ENCODE peak calls at places on chromosomes 2 and 18, in nine cellular contexts. Z is spleen, D is suprapubic skin, A is K562, R is stomach, Y is endothelial cell of umbilical vein, B is vagina, V is transverse colon, J is GM12891. Q is an unnamed sample.

GRCh38 chr18:37869051-37869450 is 303.5 kb upstream of the CELF4 start:
- DNase-seq in Y (no peak), J (no peak), R (no peak), D (no peak), B (peak; percentile 3), A (no peak), V (no peak), Z (no peak), Q (no peak)

GRCh38 chr2:230537531-230537976 is 121.6 kb downstream of the SP100 start:
- DNase-seq in B (no peak), R (no peak), V (no peak), D (no peak), A (no peak), J (no peak), Z (no peak), Y (no peak), Q (peak; percentile 10)

GRCh38 chr2:100422320-100422719 is 4.9 kb upstream of the CHST10 start:
- DNase-seq in Y (peak; percentile 35), J (no peak), B (no peak), A (peak; percentile 47), D (no peak), V (no peak), R (no peak), Z (no peak), Q (no peak)

GRCh38 chr18:62767321-62767720 is 52.0 kb downstream of the PHLPP1 start:
- DNase-seq in Z (no peak), A (no peak), B (no peak), Y (no peak), R (no peak), D (no peak), J (no peak), V (no peak), Q (no peak)

GRCh38 chr2:134391751-134392160 is 137.9 kb downstream of the MGAT5 start:
- DNase-seq in V (peak; percentile 73), J (no peak), A (no peak), B (no peak), D (no peak), Z (no peak), R (no peak), Y (no peak), Q (peak; percentile 15)

GRCh38 chr2:232611061-232611460 is 22.3 kb upstream of the EFHD1 start:
- DNase-seq in D (no peak), J (no peak), V (no peak), B (no peak), R (no peak), Z (no peak), Y (no peak), A (no peak), Q (no peak)

GRCh38 chr2:240155080-240156025 is 14.9 kb upstream of the OTOS start:
- DNase-seq in Y (no peak), J (no peak), V (no peak), B (no peak), D (no peak), R (no peak), Z (peak; percentile 54), A (no peak), Q (no peak)

GRCh38 chr2:19021100-19021476 is 337.3 kb downstream of the OSR1 start:
- DNase-seq in R (no peak), A (no peak), Z (no peak), J (no peak), Y (no peak), B (no peak), V (no peak), D (no peak), Q (no peak)

GRCh38 chr2:62934501-62934900 is 116.1 kb upstream of the OTX1 start:
- DNase-seq in Z (no peak), R (no peak), Y (no peak), D (no peak), B (no peak), J (no peak), V (no peak), A (no peak), Q (no peak)

GRCh38 chr18:48300463-48300961 is 108.7 kb downstream of the ZBTB7C start:
- DNase-seq in Y (no peak), Z (peak; percentile 77), R (no peak), J (no peak), A (peak; percentile 10), V (peak; percentile 54), B (no peak), D (peak; percentile 66), Q (no peak)

GRCh38 chr2:54589340-54590215 is 133.5 kb downstream of the SPTBN1 start:
- DNase-seq in Y (peak; percentile 99), D (no peak), Z (no peak), B (no peak), V (peak; percentile 55), J (no peak), A (peak; percentile 80), R (peak; percentile 52), Q (no peak)

GRCh38 chr2:84807063-84807485 is 73.8 kb downstream of the TRABD2A start:
- DNase-seq in Y (peak; percentile 7), V (peak; percentile 20), B (no peak), A (no peak), Z (no peak), D (no peak), R (peak; percentile 60), J (no peak), Q (no peak)

GRCh38 chr2:240055177-240055917 is 2.0 kb upstream of the OR6B3 start:
- DNase-seq in A (no peak), R (no peak), V (no peak), Z (no peak), D (no peak), J (no peak), B (no peak), Y (no peak), Q (no peak)

GRCh38 chr2:197248001-197248401 is 62.6 kb downstream of the ANKRD44 start:
- DNase-seq in Y (no peak), A (no peak), Z (no peak), R (no peak), V (no peak), D (no peak), B (no peak), J (no peak), Q (no peak)

GRCh38 chr2:197249771-197250397 is 60.7 kb downstream of the ANKRD44 start:
- DNase-seq in V (no peak), R (no peak), D (no peak), J (no peak), A (no peak), Y (no peak), Z (no peak), B (no peak), Q (no peak)

GRCh38 chr2:197246405-197246804 is 64.2 kb downstream of the ANKRD44 start:
- DNase-seq in A (no peak), J (no peak), D (no peak), Z (no peak), Y (no peak), V (no peak), B (no peak), R (no peak), Q (no peak)

GRCh38 chr2:197247083-197247482 is 63.5 kb downstream of the ANKRD44 start:
- DNase-seq in D (no peak), R (no peak), J (no peak), B (no peak), V (no peak), Y (no peak), A (no peak), Z (no peak), Q (no peak)

DNA sequence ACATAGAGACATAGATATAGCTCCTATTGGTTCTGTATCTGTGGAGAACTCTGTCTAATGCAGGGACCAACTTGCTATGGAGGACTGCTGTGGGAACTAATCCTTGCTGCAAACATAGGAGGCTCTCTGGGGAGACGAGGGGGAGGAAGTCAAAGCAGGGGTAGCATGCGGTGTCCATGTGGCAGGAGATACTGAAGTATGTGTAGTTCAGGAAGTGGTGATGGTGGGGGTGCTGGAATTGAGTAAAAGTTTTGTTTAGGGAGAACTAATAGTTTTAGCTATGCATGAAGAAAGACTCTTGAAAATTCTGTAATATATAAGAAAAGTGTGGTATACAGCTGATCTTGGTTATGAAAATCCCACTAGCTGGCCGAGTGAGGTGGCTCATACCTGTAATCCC is 62.0 kb downstream of the ANKRD44 start:
- DNase-seq in A (no peak), R (no peak), Z (no peak), J (no peak), V (peak; percentile 19), D (no peak), B (no peak), Y (no peak), Q (no peak)
- TF ChIP-seq POLR2AphosphoS5 in A (no peak), R (no peak), Z (peak; percentile 10), J (no peak), V (no peak), D (no peak), B (no peak), Y (no peak), Q (no peak)

GRCh38 chr2:110747522-110748488 is 15.4 kb downstream of the ACOXL start:
- DNase-seq in V (no peak), A (no peak), J (no peak), R (no peak), B (no peak), Y (no peak), D (no peak), Z (no peak), Q (no peak)
- TF ChIP-seq POLR2AphosphoS5 in V (no peak), A (no peak), J (no peak), R (no peak), B (no peak), Y (no peak), D (no peak), Z (no peak), Q (no peak)

DNA sequence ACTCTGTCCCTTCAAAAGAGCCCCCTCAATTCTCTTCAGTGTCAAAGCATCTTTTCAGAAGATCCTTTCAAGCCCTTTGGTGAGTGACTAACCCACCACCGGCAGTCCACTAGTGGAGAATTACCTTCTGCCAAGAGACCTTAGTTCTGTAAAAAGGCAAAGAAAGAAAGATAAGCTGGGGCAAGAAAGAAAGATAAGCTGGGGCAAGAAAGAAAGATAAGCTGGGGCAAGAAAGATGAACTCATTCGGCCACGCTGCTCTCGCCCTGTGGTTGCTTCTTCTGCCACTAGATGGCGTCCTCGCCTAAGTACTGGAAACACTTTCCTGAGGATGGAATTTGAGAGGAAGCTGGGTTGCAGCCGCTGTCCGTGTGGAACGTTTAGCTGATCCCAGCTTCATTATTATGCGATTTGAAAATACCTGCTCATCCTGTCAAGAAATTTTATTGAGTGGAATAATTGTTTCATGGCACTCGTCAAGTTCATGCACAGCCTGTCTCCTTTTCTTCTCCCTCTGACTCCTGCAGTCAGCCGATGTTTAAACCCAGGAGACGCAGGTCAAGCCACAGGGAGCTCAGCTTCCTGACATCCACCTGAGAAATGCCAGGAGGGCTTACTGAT is 17.3 kb upstream of the ANXA4 start:
- DNase-seq in D (peak; percentile 91), A (peak; percentile 74), B (no peak), Z (peak; percentile 92), J (peak; percentile 35), Y (peak; percentile 80), R (peak; percentile 93), V (peak; percentile 89), Q (peak; percentile 44)
- TF ChIP-seq POLR2AphosphoS5 in D (no peak), A (no peak), B (peak; percentile 69), Z (peak; percentile 71), J (no peak), Y (no peak), R (no peak), V (no peak), Q (no peak)

DNA sequence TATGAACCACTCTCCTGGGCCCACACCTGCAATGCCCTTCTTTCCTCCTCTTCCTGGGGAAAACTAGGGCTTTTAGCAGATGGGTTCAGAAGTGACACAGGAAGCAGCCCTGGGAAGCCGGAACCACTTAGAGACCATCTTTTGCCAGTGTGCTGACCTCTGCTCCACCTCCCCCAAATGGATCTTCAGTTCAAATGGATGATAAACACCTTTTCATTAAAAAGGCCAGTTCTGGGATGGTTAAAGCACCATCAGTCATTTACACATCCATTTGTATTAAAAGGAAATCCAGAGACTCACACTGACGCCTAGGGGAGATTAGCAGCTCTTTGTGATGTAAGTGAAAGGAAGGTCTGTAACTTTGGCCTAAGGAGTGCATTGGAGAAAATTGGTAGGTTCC is 47.5 kb downstream of the ACTR2 start:
- DNase-seq in Z (no peak), J (no peak), Y (no peak), B (no peak), A (no peak), R (no peak), D (no peak), V (no peak), Q (no peak)
- TF ChIP-seq POLR2AphosphoS5 in Z (no peak), J (no peak), Y (no peak), B (no peak), A (no peak), R (no peak), D (no peak), V (no peak), Q (peak; percentile 35)